ENCODE peak calls at places on chromosomes 13 and 19, in ten cellular contexts. One of them, this sample, is unnamed.

GRCh38 chr13:46778879-46779278 is 18.1 kb downstream of the ESD start:
- DNase-seq in right atrium auricular region: no peak
- DNase-seq in Peyer's patch: no peak
- DNase-seq in stomach: no peak
- DNase-seq in sigmoid colon: no peak
- DNase-seq in A549: no peak
- DNase-seq in fibroblast of lung: peak; percentile 79
- DNase-seq in IMR-90: peak; percentile 68
- DNase-seq in CD4-positive, alpha-beta T cell: no peak
- DNase-seq in body of pancreas: no peak
- DNase-seq in this sample: no peak

GRCh38 chr13:40132249-40132648 is 476.8 kb downstream of the COG6 start:
- DNase-seq in right atrium auricular region: no peak
- DNase-seq in Peyer's patch: no peak
- DNase-seq in stomach: no peak
- DNase-seq in sigmoid colon: no peak
- DNase-seq in A549: no peak
- DNase-seq in fibroblast of lung: no peak
- DNase-seq in IMR-90: no peak
- DNase-seq in CD4-positive, alpha-beta T cell: no peak
- DNase-seq in body of pancreas: no peak
- DNase-seq in this sample: no peak

GRCh38 chr13:49499889-49500660 is 4.3 kb downstream of the PHF11 start:
- DNase-seq in right atrium auricular region: no peak
- DNase-seq in Peyer's patch: no peak
- DNase-seq in stomach: no peak
- DNase-seq in sigmoid colon: no peak
- DNase-seq in A549: no peak
- DNase-seq in fibroblast of lung: peak; percentile 84
- DNase-seq in IMR-90: peak; percentile 90
- DNase-seq in CD4-positive, alpha-beta T cell: no peak
- DNase-seq in body of pancreas: no peak
- DNase-seq in this sample: no peak

GRCh38 chr19:10762656-10763055 is 44.8 kb downstream of the DNM2 start:
- DNase-seq in right atrium auricular region: no peak
- DNase-seq in Peyer's patch: peak; percentile 61
- DNase-seq in stomach: no peak
- DNase-seq in sigmoid colon: no peak
- DNase-seq in A549: peak; percentile 54
- DNase-seq in fibroblast of lung: no peak
- DNase-seq in IMR-90: no peak
- DNase-seq in CD4-positive, alpha-beta T cell: peak; percentile 47
- DNase-seq in body of pancreas: no peak
- DNase-seq in this sample: no peak

GRCh38 chr13:83730674-83731073 is 151.6 kb downstream of the SLITRK1 start:
- DNase-seq in right atrium auricular region: no peak
- DNase-seq in Peyer's patch: no peak
- DNase-seq in stomach: no peak
- DNase-seq in sigmoid colon: no peak
- DNase-seq in A549: no peak
- DNase-seq in fibroblast of lung: no peak
- DNase-seq in IMR-90: no peak
- DNase-seq in CD4-positive, alpha-beta T cell: no peak
- DNase-seq in body of pancreas: no peak
- DNase-seq in this sample: no peak

GRCh38 chr13:50387124-50387581 is 371.9 kb downstream of the KCNRG start:
- DNase-seq in right atrium auricular region: peak; percentile 72
- DNase-seq in Peyer's patch: no peak
- DNase-seq in stomach: peak; percentile 40
- DNase-seq in sigmoid colon: no peak
- DNase-seq in A549: no peak
- DNase-seq in fibroblast of lung: peak; percentile 80
- DNase-seq in IMR-90: peak; percentile 42
- DNase-seq in CD4-positive, alpha-beta T cell: peak; percentile 45
- DNase-seq in body of pancreas: peak; percentile 57
- DNase-seq in this sample: peak; percentile 15

GRCh38 chr13:59266478-59267063 is 897.2 kb downstream of the DIAPH3 start:
- DNase-seq in right atrium auricular region: no peak
- DNase-seq in Peyer's patch: no peak
- DNase-seq in stomach: no peak
- DNase-seq in sigmoid colon: no peak
- DNase-seq in A549: no peak
- DNase-seq in fibroblast of lung: peak; percentile 44
- DNase-seq in IMR-90: no peak
- DNase-seq in CD4-positive, alpha-beta T cell: no peak
- DNase-seq in body of pancreas: no peak
- DNase-seq in this sample: no peak

GRCh38 chr19:20247016-20247683 is 80.1 kb downstream of the ZNF486 start:
- DNase-seq in right atrium auricular region: no peak
- DNase-seq in Peyer's patch: no peak
- DNase-seq in stomach: peak; percentile 51
- DNase-seq in sigmoid colon: no peak
- DNase-seq in A549: no peak
- DNase-seq in fibroblast of lung: peak; percentile 1
- DNase-seq in IMR-90: no peak
- DNase-seq in CD4-positive, alpha-beta T cell: peak; percentile 46
- DNase-seq in body of pancreas: peak; percentile 68
- DNase-seq in this sample: peak; percentile 62

GRCh38 chr19:16476401-16476800 is 4.6 kb upstream of the EPS15L1 start:
- DNase-seq in right atrium auricular region: no peak
- DNase-seq in Peyer's patch: no peak
- DNase-seq in stomach: no peak
- DNase-seq in sigmoid colon: no peak
- DNase-seq in A549: no peak
- DNase-seq in fibroblast of lung: no peak
- DNase-seq in IMR-90: no peak
- DNase-seq in CD4-positive, alpha-beta T cell: no peak
- DNase-seq in body of pancreas: no peak
- DNase-seq in this sample: no peak

GRCh38 chr13:100347941-100348340 is 240.6 kb downstream of the GGACT start:
- DNase-seq in right atrium auricular region: no peak
- DNase-seq in Peyer's patch: no peak
- DNase-seq in stomach: no peak
- DNase-seq in sigmoid colon: no peak
- DNase-seq in A549: peak; percentile 21
- DNase-seq in fibroblast of lung: peak; percentile 56
- DNase-seq in IMR-90: no peak
- DNase-seq in CD4-positive, alpha-beta T cell: no peak
- DNase-seq in body of pancreas: no peak
- DNase-seq in this sample: no peak
- H3K27ac ChIP-seq in right atrium auricular region: no peak overlapping the region
- H3K27ac ChIP-seq in Peyer's patch: no peak overlapping the region
- H3K27ac ChIP-seq in stomach: no peak overlapping the region
- H3K27ac ChIP-seq in sigmoid colon: no peak overlapping the region
- H3K27ac ChIP-seq in A549: no peak overlapping the region
- H3K27ac ChIP-seq in fibroblast of lung: no peak overlapping the region
- H3K27ac ChIP-seq in IMR-90: no peak overlapping the region
- H3K27ac ChIP-seq in CD4-positive, alpha-beta T cell: no peak overlapping the region
- H3K27ac ChIP-seq in body of pancreas: no peak overlapping the region
- H3K27ac ChIP-seq in this sample: no peak overlapping the region

GRCh38 chr13:101955764-101956163 is 446.1 kb downstream of the FGF14 start:
- DNase-seq in right atrium auricular region: no peak
- DNase-seq in Peyer's patch: no peak
- DNase-seq in stomach: no peak
- DNase-seq in sigmoid colon: no peak
- DNase-seq in A549: no peak
- DNase-seq in fibroblast of lung: no peak
- DNase-seq in IMR-90: no peak
- DNase-seq in CD4-positive, alpha-beta T cell: no peak
- DNase-seq in body of pancreas: no peak
- DNase-seq in this sample: no peak

DNA sequence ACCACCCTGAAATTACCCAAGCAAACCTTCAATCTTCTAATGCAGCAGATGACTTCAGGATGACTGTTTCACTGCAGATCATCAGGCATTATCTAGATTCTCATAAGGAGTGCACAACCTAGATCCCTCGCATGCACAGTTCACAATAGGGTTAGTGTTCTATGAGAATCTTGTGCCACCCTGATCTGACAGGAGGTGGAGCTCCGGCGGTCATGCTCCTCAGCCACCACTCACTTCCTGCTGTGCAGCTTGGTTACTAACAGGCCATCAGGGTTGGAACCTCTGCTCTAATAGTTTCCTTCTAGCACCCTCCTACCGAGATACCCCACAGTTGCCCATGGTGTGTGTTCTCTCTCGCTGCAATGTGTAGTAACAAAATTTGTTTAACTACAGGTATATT is 442.8 kb downstream of the FGF14 start:
- DNase-seq in right atrium auricular region: no peak
- DNase-seq in Peyer's patch: no peak
- DNase-seq in stomach: no peak
- DNase-seq in sigmoid colon: no peak
- DNase-seq in A549: no peak
- DNase-seq in fibroblast of lung: no peak
- DNase-seq in IMR-90: no peak
- DNase-seq in CD4-positive, alpha-beta T cell: no peak
- DNase-seq in body of pancreas: no peak
- DNase-seq in this sample: no peak
- TF ChIP-seq CTCF in right atrium auricular region: no peak
- TF ChIP-seq CTCF in Peyer's patch: no peak
- TF ChIP-seq CTCF in stomach: no peak
- TF ChIP-seq CTCF in sigmoid colon: no peak
- TF ChIP-seq CTCF in A549: no peak
- TF ChIP-seq CTCF in fibroblast of lung: no peak
- TF ChIP-seq CTCF in IMR-90: no peak
- TF ChIP-seq CTCF in CD4-positive, alpha-beta T cell: no peak
- TF ChIP-seq CTCF in body of pancreas: no peak
- TF ChIP-seq CTCF in this sample: no peak

GRCh38 chr19:46296722-46297431 is at the start of gene HIF3A:
- DNase-seq in right atrium auricular region: peak; percentile 75
- DNase-seq in Peyer's patch: peak; percentile 82
- DNase-seq in stomach: peak; percentile 78
- DNase-seq in sigmoid colon: peak; percentile 93
- DNase-seq in A549: no peak
- DNase-seq in fibroblast of lung: no peak
- DNase-seq in IMR-90: no peak
- DNase-seq in CD4-positive, alpha-beta T cell: no peak
- DNase-seq in body of pancreas: peak; percentile 63
- DNase-seq in this sample: peak; percentile 28
- H3K27ac ChIP-seq in right atrium auricular region: peak within 1 kb of the TSS; percentile 96
- H3K27ac ChIP-seq in Peyer's patch: peak within 1 kb of the TSS; percentile 68
- H3K27ac ChIP-seq in stomach: peak within 1 kb of the TSS; percentile 91
- H3K27ac ChIP-seq in sigmoid colon: peak within 1 kb of the TSS; percentile 95
- H3K27ac ChIP-seq in A549: peak within 1 kb of the TSS; percentile 76
- H3K27ac ChIP-seq in fibroblast of lung: no peak within 1 kb of the TSS
- H3K27ac ChIP-seq in IMR-90: no peak within 1 kb of the TSS
- H3K27ac ChIP-seq in CD4-positive, alpha-beta T cell: no peak within 1 kb of the TSS
- H3K27ac ChIP-seq in body of pancreas: peak within 1 kb of the TSS; percentile 90
- H3K27ac ChIP-seq in this sample: peak within 1 kb of the TSS; percentile 67

DNA sequence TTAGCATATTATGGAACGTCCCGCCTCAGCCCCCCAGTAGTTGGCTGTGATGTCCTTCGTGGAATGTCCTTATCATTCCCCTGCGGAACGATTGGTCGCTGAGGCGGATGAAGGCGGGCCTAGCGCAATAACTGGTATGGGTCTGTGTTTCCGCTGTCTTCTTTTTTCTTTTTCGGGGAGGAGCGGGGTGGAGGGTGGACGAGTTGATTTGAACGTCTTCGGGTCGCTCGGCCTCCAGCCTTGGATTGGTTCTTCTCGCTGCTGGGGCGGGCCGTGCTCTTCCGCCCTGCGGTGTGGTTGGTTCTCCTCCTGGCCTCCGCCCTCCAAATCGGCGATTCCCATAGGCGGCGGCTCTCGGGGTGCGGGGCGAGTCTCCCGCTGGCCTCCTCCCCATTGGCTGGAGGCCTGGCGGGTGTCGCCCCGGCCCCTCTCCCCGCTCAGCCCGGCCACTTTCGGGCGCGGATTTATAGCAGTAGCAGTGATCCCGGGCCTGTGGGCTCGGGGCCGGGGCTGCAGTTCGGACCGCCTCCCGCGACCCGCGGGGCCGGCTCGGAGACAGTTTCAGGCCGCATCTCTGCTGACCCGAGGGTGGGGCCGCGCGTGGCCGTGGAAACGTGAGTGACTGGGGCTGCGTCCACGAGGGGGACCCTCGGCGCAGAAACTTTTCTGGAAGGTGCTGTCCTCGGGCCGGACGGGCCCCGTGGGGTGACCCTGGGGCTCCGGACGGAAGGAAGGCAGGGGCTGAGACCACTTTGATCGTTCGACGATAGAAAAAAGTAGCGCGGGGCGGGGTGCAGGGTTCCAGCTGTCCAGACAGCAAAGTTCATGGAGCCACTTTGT is 2.1 kb downstream of the ING1 start:
- DNase-seq in right atrium auricular region: peak; percentile 100
- DNase-seq in Peyer's patch: peak; percentile 98
- DNase-seq in stomach: peak; percentile 98
- DNase-seq in sigmoid colon: peak; percentile 100
- DNase-seq in A549: peak; percentile 98
- DNase-seq in fibroblast of lung: peak; percentile 100
- DNase-seq in IMR-90: peak; percentile 100
- DNase-seq in CD4-positive, alpha-beta T cell: peak; percentile 93
- DNase-seq in body of pancreas: peak; percentile 99
- DNase-seq in this sample: peak; percentile 99
- TF ChIP-seq CTCF in right atrium auricular region: no peak
- TF ChIP-seq CTCF in Peyer's patch: peak; percentile 31
- TF ChIP-seq CTCF in stomach: peak; percentile 13
- TF ChIP-seq CTCF in sigmoid colon: peak; percentile 23
- TF ChIP-seq CTCF in A549: no peak
- TF ChIP-seq CTCF in fibroblast of lung: peak; percentile 15
- TF ChIP-seq CTCF in IMR-90: no peak
- TF ChIP-seq CTCF in CD4-positive, alpha-beta T cell: no peak
- TF ChIP-seq CTCF in body of pancreas: no peak
- TF ChIP-seq CTCF in this sample: peak; percentile 14

DNA sequence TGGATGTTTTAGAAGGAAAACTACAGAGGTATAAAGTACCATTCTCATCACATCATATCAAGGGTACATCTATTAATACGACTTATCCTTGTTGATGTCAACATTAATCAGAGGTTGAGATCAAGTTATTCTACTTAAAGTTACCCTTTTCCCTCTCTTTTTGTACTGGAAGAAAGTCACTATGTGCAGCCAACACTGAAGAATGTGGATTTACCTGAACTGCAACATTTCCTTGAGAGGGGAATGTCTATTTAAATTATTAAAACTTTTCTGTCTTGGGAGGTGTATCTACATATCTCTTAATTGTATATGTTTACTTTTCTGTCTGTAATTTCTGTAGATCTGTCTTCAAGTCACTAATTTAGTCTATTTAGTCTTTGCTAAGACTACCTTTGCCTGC is 2.5 kb upstream of the FBXL3 start:
- DNase-seq in right atrium auricular region: no peak
- DNase-seq in Peyer's patch: no peak
- DNase-seq in stomach: no peak
- DNase-seq in sigmoid colon: no peak
- DNase-seq in A549: no peak
- DNase-seq in fibroblast of lung: no peak
- DNase-seq in IMR-90: no peak
- DNase-seq in CD4-positive, alpha-beta T cell: no peak
- DNase-seq in body of pancreas: no peak
- DNase-seq in this sample: no peak
- H3K27ac ChIP-seq in right atrium auricular region: no peak overlapping the region
- H3K27ac ChIP-seq in Peyer's patch: no peak overlapping the region
- H3K27ac ChIP-seq in stomach: no peak overlapping the region
- H3K27ac ChIP-seq in sigmoid colon: no peak overlapping the region
- H3K27ac ChIP-seq in A549: no peak overlapping the region
- H3K27ac ChIP-seq in fibroblast of lung: no peak overlapping the region
- H3K27ac ChIP-seq in IMR-90: no peak overlapping the region
- H3K27ac ChIP-seq in CD4-positive, alpha-beta T cell: no peak overlapping the region
- H3K27ac ChIP-seq in body of pancreas: no peak overlapping the region
- H3K27ac ChIP-seq in this sample: no peak overlapping the region

GRCh38 chr13:44876782-44877324 is 112.4 kb downstream of the NUFIP1 start:
- DNase-seq in right atrium auricular region: no peak
- DNase-seq in Peyer's patch: no peak
- DNase-seq in stomach: no peak
- DNase-seq in sigmoid colon: no peak
- DNase-seq in A549: peak; percentile 26
- DNase-seq in fibroblast of lung: no peak
- DNase-seq in IMR-90: no peak
- DNase-seq in CD4-positive, alpha-beta T cell: no peak
- DNase-seq in body of pancreas: no peak
- DNase-seq in this sample: no peak
- TF ChIP-seq CTCF in right atrium auricular region: no peak
- TF ChIP-seq CTCF in Peyer's patch: no peak
- TF ChIP-seq CTCF in stomach: no peak
- TF ChIP-seq CTCF in sigmoid colon: no peak
- TF ChIP-seq CTCF in A549: no peak
- TF ChIP-seq CTCF in fibroblast of lung: peak; percentile 11
- TF ChIP-seq CTCF in IMR-90: peak; percentile 21
- TF ChIP-seq CTCF in CD4-positive, alpha-beta T cell: no peak
- TF ChIP-seq CTCF in body of pancreas: no peak
- TF ChIP-seq CTCF in this sample: no peak

This sample was measured in dorsolateral prefrontal cortex.